ENCODE peak calls at places on chromosomes 3 and 15, in eight cellular contexts. Y, N, V, E, M, S, H and P are unnamed samples.

GRCh38 chr3:172918165-172918564 is 167.6 kb downstream of the ECT2 start:
- DNase-seq in Y (no peak), N (no peak), V (no peak), E (peak), M (peak), S (no peak), H (peak), P (no peak)

GRCh38 chr15:89898628-89899302 is 5.0 kb upstream of the AP3S2 start:
- DNase-seq in Y (no peak), N (peak), V (peak), E (peak), M (peak), S (no peak), H (peak), P (no peak)

GRCh38 chr3:111667621-111668239 is 72.6 kb upstream of the ZBED2 start:
- DNase-seq in Y (no peak), N (no peak), V (no peak), E (peak), M (peak), S (no peak), H (peak), P (no peak)

GRCh38 chr3:38128303-38128655 is 8.6 kb downstream of the ACAA1 start:
- DNase-seq in Y (no peak), N (no peak), V (no peak), E (no peak), M (no peak), S (no peak), H (no peak), P (no peak)

GRCh38 chr15:66939451-66940023 is 125.9 kb upstream of the SMAD3 start:
- DNase-seq in Y (peak), N (no peak), V (no peak), E (no peak), M (no peak), S (no peak), H (no peak), P (no peak)

GRCh38 chr3:39637807-39638206 is 170.3 kb downstream of the MOBP start:
- DNase-seq in Y (no peak), N (no peak), V (no peak), E (no peak), M (peak), S (no peak), H (peak), P (peak)

GRCh38 chr15:69160976-69161877 is 792 bp downstream of the GLCE start:
- DNase-seq in Y (peak), N (no peak), V (peak), E (peak), M (peak), S (peak), H (peak), P (no peak)

GRCh38 chr3:165713479-165713878 is 123.7 kb downstream of the BCHE start:
- DNase-seq in Y (no peak), N (no peak), V (no peak), E (no peak), M (no peak), S (no peak), H (no peak), P (no peak)

GRCh38 chr3:188918086-188918485 is 253.7 kb upstream of the TPRG1 start:
- DNase-seq in Y (no peak), N (no peak), V (no peak), E (no peak), M (peak), S (no peak), H (peak), P (no peak)

GRCh38 chr3:112980080-112980479 is 5.2 kb upstream of the CD200R1 start:
- DNase-seq in Y (no peak), N (no peak), V (no peak), E (no peak), M (no peak), S (no peak), H (no peak), P (no peak)

GRCh38 chr3:10373686-10374261 is 52.9 kb upstream of the SEC13 start:
- DNase-seq in Y (no peak), N (no peak), V (no peak), E (no peak), M (peak), S (no peak), H (peak), P (no peak)

GRCh38 chr3:136074546-136074945 is 109.0 kb downstream of the PPP2R3A start:
- DNase-seq in Y (no peak), N (no peak), V (no peak), E (no peak), M (no peak), S (no peak), H (peak), P (no peak)

GRCh38 chr3:141392018-141392370 is 23.7 kb downstream of the ZBTB38 start:
- DNase-seq in Y (no peak), N (no peak), V (no peak), E (no peak), M (no peak), S (no peak), H (peak), P (no peak)

GRCh38 chr3:126539558-126540250 is 15.7 kb downstream of the CHST13 start:
- DNase-seq in Y (peak), N (no peak), V (no peak), E (no peak), M (no peak), S (no peak), H (no peak), P (no peak)

GRCh38 chr15:43514241-43515057 is 3.0 kb upstream of the MAP1A start:
- DNase-seq in Y (no peak), N (no peak), V (no peak), E (peak), M (peak), S (peak), H (peak), P (no peak)

GRCh38 chr3:59212128-59212764 is 162.4 kb upstream of the CFAP20DC start:
- DNase-seq in Y (no peak), N (peak), V (no peak), E (peak), M (peak), S (no peak), H (peak), P (peak)

GRCh38 chr15:85063522-85063921 is 81.9 kb downstream of the PDE8A start:
- DNase-seq in Y (no peak), N (no peak), V (no peak), E (no peak), M (no peak), S (no peak), H (no peak), P (no peak)
- TF ChIP-seq CTCF in Y (no peak), N (no peak), V (no peak), E (no peak), M (no peak), S (no peak), H (no peak), P (no peak)

GRCh38 chr3:71225285-71225684 is 358.2 kb downstream of the FOXP1 start:
- DNase-seq in Y (no peak), N (no peak), V (no peak), E (no peak), M (no peak), S (no peak), H (peak), P (no peak)

GRCh38 chr3:71227344-71227743 is 356.2 kb downstream of the FOXP1 start:
- DNase-seq in Y (no peak), N (no peak), V (no peak), E (no peak), M (no peak), S (no peak), H (peak), P (no peak)

GRCh38 chr3:71228156-71228885 is 355.2 kb downstream of the FOXP1 start:
- DNase-seq in Y (no peak), N (no peak), V (no peak), E (no peak), M (no peak), S (no peak), H (no peak), P (no peak)

GRCh38 chr3:71226565-71227281 is 356.8 kb downstream of the FOXP1 start:
- DNase-seq in Y (no peak), N (no peak), V (no peak), E (no peak), M (no peak), S (peak), H (peak), P (no peak)

GRCh38 chr3:71225951-71226564 is 357.5 kb downstream of the FOXP1 start:
- DNase-seq in Y (no peak), N (no peak), V (no peak), E (no peak), M (no peak), S (no peak), H (peak), P (no peak)
- H3K4me3 ChIP-seq in Y (peak), N (no peak), V (no peak), E (no peak), M (no peak), S (peak), H (peak), P (no peak)

GRCh38 chr15:51621155-51621554 is 1.4 kb downstream of the DMXL2 start:
- DNase-seq in Y (no peak), N (no peak), V (no peak), E (no peak), M (no peak), S (no peak), H (no peak), P (no peak)

GRCh38 chr15:51622269-51623180 is at the start of gene DMXL2:
- DNase-seq in Y (peak), N (no peak), V (peak), E (peak), M (peak), S (peak), H (peak), P (peak)

GRCh38 chr15:51620647-51621046 is 1.9 kb downstream of the DMXL2 start:
- DNase-seq in Y (no peak), N (no peak), V (no peak), E (no peak), M (peak), S (no peak), H (no peak), P (no peak)

GRCh38 chr15:51623386-51623938 is 891 bp upstream of the DMXL2 start:
- DNase-seq in Y (no peak), N (no peak), V (peak), E (peak), M (peak), S (no peak), H (no peak), P (peak)

GRCh38 chr15:51621917-51622268 is 678 bp downstream of the DMXL2 start:
- DNase-seq in Y (peak), N (no peak), V (peak), E (peak), M (peak), S (peak), H (peak), P (no peak)
- TF ChIP-seq CTCF in Y (no peak), N (peak), V (no peak), E (no peak), M (peak), S (no peak), H (peak), P (peak)

DNA sequence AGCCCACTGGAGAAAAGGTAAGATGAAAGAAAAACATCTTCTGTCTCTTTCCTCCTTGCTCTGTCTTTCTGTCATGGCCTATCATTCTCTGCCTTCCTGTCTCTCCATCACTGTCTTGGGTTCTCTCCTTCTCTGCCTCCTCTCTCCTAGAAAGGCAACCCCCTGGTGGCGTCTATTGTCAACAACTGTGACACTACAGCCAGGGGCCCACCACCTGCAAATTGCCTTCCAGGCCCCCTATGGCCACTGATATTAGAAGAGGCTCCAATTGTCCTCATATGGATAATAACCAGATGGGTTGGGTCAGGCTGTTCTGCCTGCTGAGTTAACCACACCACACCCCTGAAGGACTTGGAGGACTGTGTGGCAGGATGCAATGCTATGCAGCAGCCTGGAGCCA is 665.0 kb downstream of the NTRK3 start:
- DNase-seq in Y (no peak), N (no peak), V (no peak), E (no peak), M (no peak), S (no peak), H (no peak), P (no peak)
- H3K4me3 ChIP-seq in Y (no peak), N (no peak), V (no peak), E (no peak), M (no peak), S (no peak), H (no peak), P (no peak)

GRCh38 chr3:105493305-105493892 is 126.7 kb downstream of the ALCAM start:
- DNase-seq in Y (no peak), N (no peak), V (no peak), E (no peak), M (no peak), S (no peak), H (no peak), P (no peak)

GRCh38 chr3:105497381-105497780 is 130.7 kb downstream of the ALCAM start:
- DNase-seq in Y (no peak), N (no peak), V (no peak), E (no peak), M (no peak), S (no peak), H (no peak), P (no peak)

GRCh38 chr3:105490045-105490444 is 123.3 kb downstream of the ALCAM start:
- DNase-seq in Y (no peak), N (no peak), V (no peak), E (no peak), M (peak), S (no peak), H (no peak), P (no peak)

GRCh38 chr3:105496343-105496742 is 129.6 kb downstream of the ALCAM start:
- DNase-seq in Y (no peak), N (no peak), V (no peak), E (no peak), M (no peak), S (no peak), H (no peak), P (no peak)

GRCh38 chr3:105495021-105495420 is 128.3 kb downstream of the ALCAM start:
- DNase-seq in Y (no peak), N (no peak), V (no peak), E (no peak), M (peak), S (no peak), H (no peak), P (no peak)
- TF ChIP-seq CTCF in Y (no peak), N (no peak), V (no peak), E (no peak), M (no peak), S (no peak), H (no peak), P (no peak)

GRCh38 chr3:43335799-43336198 is 49.5 kb downstream of the SNRK start:
- DNase-seq in Y (no peak), N (no peak), V (no peak), E (no peak), M (no peak), S (no peak), H (no peak), P (no peak)

GRCh38 chr3:43340403-43340802 is 54.1 kb downstream of the SNRK start:
- DNase-seq in Y (no peak), N (no peak), V (no peak), E (peak), M (no peak), S (no peak), H (no peak), P (no peak)

GRCh38 chr3:43341788-43342187 is 55.4 kb downstream of the SNRK start:
- DNase-seq in Y (no peak), N (no peak), V (no peak), E (no peak), M (no peak), S (no peak), H (no peak), P (no peak)

GRCh38 chr3:43343185-43343584 is 56.8 kb downstream of the SNRK start:
- DNase-seq in Y (no peak), N (no peak), V (no peak), E (peak), M (no peak), S (no peak), H (no peak), P (no peak)

DNA sequence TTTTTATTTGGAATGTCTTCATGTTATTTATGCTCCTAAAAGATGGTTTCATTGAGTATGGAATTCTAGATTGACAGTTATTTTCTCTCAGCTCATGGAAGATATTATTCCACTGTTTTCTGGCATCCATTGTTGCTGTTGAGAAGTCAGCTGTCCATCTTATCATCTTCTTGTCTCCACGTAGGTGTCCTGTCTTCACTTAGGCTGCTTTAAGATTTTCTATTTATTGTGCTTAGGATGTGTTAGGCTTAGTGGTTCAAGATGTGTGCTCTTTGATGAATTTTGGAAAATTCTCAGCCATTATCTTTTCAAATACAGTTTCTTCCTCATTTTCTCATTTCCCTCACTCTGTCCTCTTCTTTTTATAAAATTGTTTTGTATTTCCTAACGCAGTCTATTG is 52.0 kb downstream of the SNRK start:
- DNase-seq in Y (no peak), N (no peak), V (no peak), E (no peak), M (peak), S (no peak), H (peak), P (no peak)
- H3K4me3 ChIP-seq in Y (no peak), N (no peak), V (no peak), E (no peak), M (no peak), S (no peak), H (no peak), P (no peak)

DNA sequence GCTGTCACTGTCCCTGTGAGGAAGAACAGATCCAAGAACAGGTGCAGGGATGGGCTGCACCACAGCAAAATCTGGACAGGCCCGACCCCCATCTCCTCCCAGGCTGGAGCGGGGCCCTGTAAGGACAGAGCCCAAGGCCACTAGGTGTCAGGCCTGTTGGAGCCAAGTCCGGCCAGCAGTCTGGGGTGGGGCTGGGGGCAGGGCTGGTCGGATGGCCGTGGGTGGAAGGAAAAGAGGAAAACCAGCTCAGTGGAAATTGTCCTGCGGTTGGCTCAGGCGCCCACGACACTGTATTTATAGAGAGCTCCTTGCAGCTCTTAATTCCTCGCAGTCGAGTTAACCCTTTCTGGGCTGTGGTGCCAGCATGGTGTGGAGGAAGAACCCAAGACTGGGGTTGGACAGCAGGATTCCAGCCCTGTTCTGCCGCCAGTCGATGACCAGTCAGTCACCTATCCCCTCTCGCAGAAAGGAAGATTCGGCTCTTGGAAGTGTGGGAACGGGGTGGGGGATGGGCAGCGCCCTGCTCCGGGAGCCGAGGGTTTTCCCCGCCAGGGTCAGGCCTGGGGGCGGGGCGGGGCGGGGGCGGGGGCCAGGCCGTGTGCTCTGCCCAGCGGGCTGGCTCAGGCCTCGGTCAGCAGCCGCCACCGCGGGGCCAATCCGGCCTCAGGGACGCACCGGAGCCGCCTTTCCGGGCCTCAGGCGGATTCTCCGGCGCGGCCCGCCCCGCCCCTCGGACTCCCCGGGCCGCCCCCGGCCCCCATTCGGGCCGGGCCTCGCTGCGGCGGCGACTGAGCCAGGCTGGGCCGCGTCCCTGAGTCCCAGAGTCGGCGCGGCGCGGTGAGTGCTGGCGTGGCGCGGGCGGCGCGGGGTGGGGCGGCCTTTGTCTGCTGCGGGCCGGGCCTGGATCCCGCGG is at the start of gene CD276:
- DNase-seq in Y (peak), N (no peak), V (peak), E (peak), M (peak), S (peak), H (peak), P (no peak)
- TF ChIP-seq CTCF in Y (no peak), N (peak), V (peak), E (no peak), M (peak), S (peak), H (peak), P (peak)

DNA sequence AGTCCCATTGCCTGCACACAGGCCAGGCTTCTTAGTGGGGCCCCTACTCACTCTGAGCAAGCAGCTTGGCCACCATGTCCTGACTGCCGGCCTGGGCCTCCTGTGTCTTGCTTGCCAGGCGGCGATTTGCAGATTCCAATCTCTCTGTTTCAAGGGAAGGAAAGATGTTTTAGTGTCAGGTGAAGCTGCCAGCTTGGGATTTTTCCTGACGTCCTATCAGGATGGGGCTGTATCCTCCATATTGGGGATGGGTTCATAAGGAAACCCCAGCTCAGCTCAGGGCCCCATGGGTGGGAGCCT is 8.5 kb downstream of the AMOTL2 start:
- DNase-seq in Y (no peak), N (no peak), V (no peak), E (no peak), M (no peak), S (no peak), H (no peak), P (no peak)
- H3K4me3 ChIP-seq in Y (no peak), N (no peak), V (peak), E (no peak), M (no peak), S (no peak), H (no peak), P (no peak)

GRCh38 chr3:71956716-71957115 is 171.8 kb upstream of the PROK2 start:
- DNase-seq in Y (no peak), N (no peak), V (no peak), E (no peak), M (no peak), S (no peak), H (no peak), P (no peak)
- TF ChIP-seq CTCF in Y (no peak), N (peak), V (no peak), E (no peak), M (peak), S (no peak), H (no peak), P (peak)

GRCh38 chr3:8767181-8767666 is 2.2 kb downstream of the OXTR start:
- DNase-seq in Y (no peak), N (no peak), V (no peak), E (no peak), M (no peak), S (no peak), H (no peak), P (no peak)
- H3K4me3 ChIP-seq in Y (no peak), N (no peak), V (no peak), E (no peak), M (peak), S (no peak), H (no peak), P (no peak)